ENCODE peak calls at places on chromosome 2, in five cellular contexts. One of them, this sample, is unnamed.
A peak's percentile ranks its signal among the peaks of the same experiment; 100 is the strongest.

GRCh38 chr2:168935810-168936581 is 34.9 kb downstream of the G6PC2 start:
- DNase-seq in naive thymus-derived CD4-positive, alpha-beta T cell: no peak
- DNase-seq in K562: peak; percentile 88
- DNase-seq in transverse colon: no peak
- DNase-seq in GM23338: no peak
- DNase-seq in this sample: no peak

GRCh38 chr2:145277922-145278321 is 758.0 kb upstream of the ZEB2 start:
- DNase-seq in GM23338: no peak
- DNase-seq in transverse colon: no peak
- DNase-seq in K562: no peak
- DNase-seq in naive thymus-derived CD4-positive, alpha-beta T cell: no peak
- DNase-seq in this sample: no peak

GRCh38 chr2:220670461-220670979 is 901.6 kb downstream of the EPHA4 start:
- DNase-seq in transverse colon: peak; percentile 10
- DNase-seq in K562: no peak
- DNase-seq in naive thymus-derived CD4-positive, alpha-beta T cell: no peak
- DNase-seq in GM23338: no peak
- DNase-seq in this sample: no peak

GRCh38 chr2:152376385-152376784 is 41.4 kb downstream of the FMNL2 start:
- DNase-seq in GM23338: no peak
- DNase-seq in naive thymus-derived CD4-positive, alpha-beta T cell: no peak
- DNase-seq in K562: no peak
- DNase-seq in transverse colon: no peak
- DNase-seq in this sample: no peak

GRCh38 chr2:95024960-95025405 is 525 bp upstream of the MAL start:
- DNase-seq in naive thymus-derived CD4-positive, alpha-beta T cell: no peak
- DNase-seq in K562: no peak
- DNase-seq in GM23338: peak; percentile 51
- DNase-seq in transverse colon: no peak
- DNase-seq in this sample: no peak

GRCh38 chr2:43013821-43014345 is 212.5 kb downstream of the ZFP36L2 start:
- DNase-seq in naive thymus-derived CD4-positive, alpha-beta T cell: no peak
- DNase-seq in transverse colon: peak; percentile 46
- DNase-seq in GM23338: peak; percentile 38
- DNase-seq in K562: no peak
- DNase-seq in this sample: peak; percentile 55

GRCh38 chr2:239881031-239881471 is 144.1 kb downstream of the NDUFA10 start:
- DNase-seq in transverse colon: no peak
- DNase-seq in GM23338: no peak
- DNase-seq in naive thymus-derived CD4-positive, alpha-beta T cell: no peak
- DNase-seq in K562: no peak
- DNase-seq in this sample: no peak

GRCh38 chr2:142140434-142140845 is 9.6 kb upstream of the LRP1B start:
- DNase-seq in GM23338: peak; percentile 72
- DNase-seq in transverse colon: no peak
- DNase-seq in K562: no peak
- DNase-seq in naive thymus-derived CD4-positive, alpha-beta T cell: no peak
- DNase-seq in this sample: peak; percentile 2

GRCh38 chr2:234863043-234863934 is 88.5 kb upstream of the SH3BP4 start:
- DNase-seq in naive thymus-derived CD4-positive, alpha-beta T cell: no peak
- DNase-seq in K562: no peak
- DNase-seq in transverse colon: peak; percentile 19
- DNase-seq in GM23338: peak; percentile 9
- DNase-seq in this sample: no peak

GRCh38 chr2:181778621-181779195 is 98.4 kb upstream of the NEUROD1 start:
- DNase-seq in GM23338: no peak
- DNase-seq in transverse colon: no peak
- DNase-seq in naive thymus-derived CD4-positive, alpha-beta T cell: no peak
- DNase-seq in K562: no peak
- DNase-seq in this sample: no peak

GRCh38 chr2:221289389-221289788 is 282.7 kb downstream of the EPHA4 start:
- DNase-seq in transverse colon: no peak
- DNase-seq in K562: no peak
- DNase-seq in naive thymus-derived CD4-positive, alpha-beta T cell: no peak
- DNase-seq in GM23338: no peak
- DNase-seq in this sample: no peak

GRCh38 chr2:29033172-29033571 is 41.2 kb downstream of the PCARE start:
- DNase-seq in K562: no peak
- DNase-seq in naive thymus-derived CD4-positive, alpha-beta T cell: no peak
- DNase-seq in transverse colon: no peak
- DNase-seq in GM23338: peak; percentile 52
- DNase-seq in this sample: peak; percentile 77

GRCh38 chr2:96928277-96928781 is 58.1 kb downstream of the FAM178B start:
- DNase-seq in K562: no peak
- DNase-seq in GM23338: no peak
- DNase-seq in transverse colon: no peak
- DNase-seq in naive thymus-derived CD4-positive, alpha-beta T cell: no peak
- DNase-seq in this sample: no peak

GRCh38 chr2:64595397-64596160 is 58.1 kb downstream of the SERTAD2 start:
- DNase-seq in naive thymus-derived CD4-positive, alpha-beta T cell: no peak
- DNase-seq in transverse colon: peak; percentile 34
- DNase-seq in GM23338: peak; percentile 65
- DNase-seq in K562: peak; percentile 32
- DNase-seq in this sample: no peak

GRCh38 chr2:216632952-216633615 is at the start of gene IGFBP2:
- DNase-seq in transverse colon: peak; percentile 52
- DNase-seq in naive thymus-derived CD4-positive, alpha-beta T cell: no peak
- DNase-seq in GM23338: peak; percentile 95
- DNase-seq in K562: no peak
- DNase-seq in this sample: no peak

GRCh38 chr2:238425979-238426567 is 654 bp upstream of the ASB1 start:
- DNase-seq in naive thymus-derived CD4-positive, alpha-beta T cell: no peak
- DNase-seq in transverse colon: no peak
- DNase-seq in K562: peak; percentile 72
- DNase-seq in GM23338: peak; percentile 55
- DNase-seq in this sample: no peak

GRCh38 chr2:215530191-215530968 is 94.5 kb upstream of the FN1 start:
- DNase-seq in transverse colon: no peak
- DNase-seq in naive thymus-derived CD4-positive, alpha-beta T cell: no peak
- DNase-seq in GM23338: no peak
- DNase-seq in K562: no peak
- DNase-seq in this sample: no peak

GRCh38 chr2:240965296-240965904 is 33.0 kb upstream of the SNED1 start:
- DNase-seq in K562: no peak
- DNase-seq in naive thymus-derived CD4-positive, alpha-beta T cell: peak; percentile 3
- DNase-seq in GM23338: no peak
- DNase-seq in transverse colon: peak; percentile 25
- DNase-seq in this sample: no peak

GRCh38 chr2:207253946-207254345 is 88.2 kb upstream of the KLF7 start:
- DNase-seq in GM23338: no peak
- DNase-seq in transverse colon: no peak
- DNase-seq in K562: no peak
- DNase-seq in naive thymus-derived CD4-positive, alpha-beta T cell: no peak
- DNase-seq in this sample: no peak

GRCh38 chr2:235206399-235206798 is 254.6 kb downstream of the SH3BP4 start:
- DNase-seq in naive thymus-derived CD4-positive, alpha-beta T cell: no peak
- DNase-seq in transverse colon: no peak
- DNase-seq in GM23338: no peak
- DNase-seq in K562: no peak
- DNase-seq in this sample: no peak

GRCh38 chr2:157291018-157291417 is 33.5 kb downstream of the GALNT5 start:
- DNase-seq in GM23338: no peak
- DNase-seq in transverse colon: no peak
- DNase-seq in K562: no peak
- DNase-seq in naive thymus-derived CD4-positive, alpha-beta T cell: no peak
- DNase-seq in this sample: no peak

GRCh38 chr2:17593841-17594482 is 53.5 kb downstream of the VSNL1 start:
- DNase-seq in GM23338: no peak
- DNase-seq in naive thymus-derived CD4-positive, alpha-beta T cell: no peak
- DNase-seq in K562: peak; percentile 66
- DNase-seq in transverse colon: no peak
- DNase-seq in this sample: no peak

GRCh38 chr2:221596192-221596591 is 24.1 kb upstream of the EPHA4 start:
- DNase-seq in K562: no peak
- DNase-seq in naive thymus-derived CD4-positive, alpha-beta T cell: no peak
- DNase-seq in transverse colon: no peak
- DNase-seq in GM23338: no peak
- DNase-seq in this sample: no peak

GRCh38 chr2:127632592-127633489 is 13.1 kb upstream of the GPR17 start:
- DNase-seq in transverse colon: no peak
- DNase-seq in K562: no peak
- DNase-seq in GM23338: no peak
- DNase-seq in naive thymus-derived CD4-positive, alpha-beta T cell: no peak
- DNase-seq in this sample: no peak

GRCh38 chr2:127631997-127632581 is 13.9 kb upstream of the GPR17 start:
- DNase-seq in K562: no peak
- DNase-seq in GM23338: no peak
- DNase-seq in naive thymus-derived CD4-positive, alpha-beta T cell: no peak
- DNase-seq in transverse colon: no peak
- DNase-seq in this sample: no peak

GRCh38 chr2:127629637-127630036 is 16.3 kb upstream of the GPR17 start:
- DNase-seq in K562: no peak
- DNase-seq in GM23338: no peak
- DNase-seq in naive thymus-derived CD4-positive, alpha-beta T cell: no peak
- DNase-seq in transverse colon: no peak
- DNase-seq in this sample: no peak

GRCh38 chr2:127630409-127631183 is 15.4 kb upstream of the GPR17 start:
- DNase-seq in naive thymus-derived CD4-positive, alpha-beta T cell: no peak
- DNase-seq in GM23338: no peak
- DNase-seq in transverse colon: no peak
- DNase-seq in K562: no peak
- DNase-seq in this sample: no peak

DNA sequence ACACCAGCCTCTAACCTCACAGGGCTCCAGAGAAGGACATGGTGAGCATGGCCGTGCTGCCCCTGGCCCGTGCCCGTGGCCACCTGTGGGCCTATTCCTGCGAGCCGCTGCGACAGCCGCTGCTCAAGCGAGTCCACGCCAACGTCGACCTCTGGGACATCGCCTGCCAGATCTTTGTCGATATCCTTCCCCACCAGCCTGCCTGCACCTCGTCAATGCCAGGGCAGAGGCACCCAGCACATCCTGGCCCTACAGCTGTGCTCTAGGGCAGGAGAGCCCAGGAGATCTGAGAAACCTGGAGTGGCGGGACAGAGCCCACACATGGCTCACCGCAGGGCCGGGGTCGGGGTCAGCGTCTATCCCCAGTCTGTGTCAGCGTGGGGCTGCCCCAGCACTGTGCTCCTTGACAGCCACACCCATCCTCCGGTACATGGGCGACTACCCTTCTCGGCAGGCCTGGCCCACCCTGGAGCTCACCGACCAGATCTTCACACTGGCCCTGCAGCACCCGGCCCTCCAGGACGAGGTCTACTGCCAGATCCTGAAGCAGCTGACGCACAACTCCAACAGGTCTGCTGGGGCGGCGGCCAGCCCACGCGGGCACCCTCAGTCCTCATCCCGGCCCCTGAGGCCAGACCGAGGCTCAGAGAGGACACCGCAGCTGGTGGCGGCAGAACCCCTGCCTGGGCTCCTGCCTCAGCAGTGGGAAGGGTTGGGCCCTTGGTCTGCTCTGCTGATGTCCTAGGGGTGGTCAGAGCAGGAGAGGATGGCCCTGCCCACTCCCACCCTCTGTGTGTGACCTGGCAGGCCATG is 14.6 kb upstream of the GPR17 start:
- DNase-seq in K562: no peak
- DNase-seq in naive thymus-derived CD4-positive, alpha-beta T cell: no peak
- DNase-seq in GM23338: no peak
- DNase-seq in transverse colon: no peak
- DNase-seq in this sample: no peak
- H3K4me1 ChIP-seq in K562: peaks cover 56% of the 10 kb centered on the region
- H3K4me1 ChIP-seq in naive thymus-derived CD4-positive, alpha-beta T cell: no peaks in the 10 kb centered on the region
- H3K4me1 ChIP-seq in GM23338: no peaks in the 10 kb centered on the region
- H3K4me1 ChIP-seq in transverse colon: peaks cover 18% of the 10 kb centered on the region
- H3K4me1 ChIP-seq in this sample: peaks cover 8% of the 10 kb centered on the region

DNA sequence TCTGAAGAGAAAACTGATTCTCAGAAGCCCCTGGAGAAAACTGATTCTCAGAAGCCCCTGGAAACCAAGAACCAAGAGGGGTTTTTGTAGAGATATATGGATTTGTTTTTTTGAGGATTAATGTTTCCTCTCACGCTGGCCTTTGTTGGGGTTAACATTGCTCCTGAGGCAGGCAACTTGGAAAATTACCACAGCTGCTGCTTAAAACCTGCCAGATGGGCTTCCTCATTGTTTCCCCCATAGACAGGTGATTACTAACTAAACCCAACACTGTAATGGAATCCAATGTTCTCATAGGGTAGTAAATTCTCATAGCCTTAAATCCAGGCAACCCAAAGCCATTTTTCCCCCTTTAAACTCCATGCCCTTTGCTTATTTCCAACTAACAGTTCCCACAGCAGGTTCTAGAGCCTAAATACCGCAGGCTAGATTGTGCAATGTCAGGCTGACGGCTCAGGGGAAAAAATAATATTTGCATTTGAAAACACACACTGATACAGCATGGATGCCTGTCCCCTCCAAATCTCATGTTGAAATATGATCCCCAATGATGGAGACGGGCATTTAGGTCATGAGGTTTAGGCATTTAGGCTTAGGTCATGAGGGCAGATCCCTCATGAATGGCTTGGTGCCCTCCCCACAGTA is 272.3 kb upstream of the PKDCC start:
- DNase-seq in K562: no peak
- DNase-seq in GM23338: no peak
- DNase-seq in naive thymus-derived CD4-positive, alpha-beta T cell: no peak
- DNase-seq in transverse colon: no peak
- DNase-seq in this sample: no peak
- H3K4me1 ChIP-seq in K562: no peaks in the 10 kb centered on the region
- H3K4me1 ChIP-seq in GM23338: peaks cover 27% of the 10 kb centered on the region
- H3K4me1 ChIP-seq in naive thymus-derived CD4-positive, alpha-beta T cell: no peaks in the 10 kb centered on the region
- H3K4me1 ChIP-seq in transverse colon: no peaks in the 10 kb centered on the region
- H3K4me1 ChIP-seq in this sample: no peaks in the 10 kb centered on the region

GRCh38 chr2:23509593-23510295 is 124.8 kb downstream of the KLHL29 start:
- DNase-seq in transverse colon: no peak
- DNase-seq in naive thymus-derived CD4-positive, alpha-beta T cell: no peak
- DNase-seq in K562: no peak
- DNase-seq in GM23338: no peak
- DNase-seq in this sample: no peak
- H3K4me1 ChIP-seq in transverse colon: peaks cover 28% of the 10 kb centered on the region
- H3K4me1 ChIP-seq in naive thymus-derived CD4-positive, alpha-beta T cell: no peaks in the 10 kb centered on the region
- H3K4me1 ChIP-seq in K562: no peaks in the 10 kb centered on the region
- H3K4me1 ChIP-seq in GM23338: no peaks in the 10 kb centered on the region
- H3K4me1 ChIP-seq in this sample: no peaks in the 10 kb centered on the region

GRCh38 chr2:120611961-120612360 is 123.7 kb upstream of the GLI2 start:
- DNase-seq in naive thymus-derived CD4-positive, alpha-beta T cell: no peak
- DNase-seq in K562: no peak
- DNase-seq in transverse colon: no peak
- DNase-seq in GM23338: no peak
- DNase-seq in this sample: no peak

GRCh38 chr2:120613742-120614481 is 121.8 kb upstream of the GLI2 start:
- DNase-seq in naive thymus-derived CD4-positive, alpha-beta T cell: no peak
- DNase-seq in GM23338: no peak
- DNase-seq in transverse colon: no peak
- DNase-seq in K562: no peak
- DNase-seq in this sample: no peak

GRCh38 chr2:120612931-120613330 is 122.7 kb upstream of the GLI2 start:
- DNase-seq in naive thymus-derived CD4-positive, alpha-beta T cell: no peak
- DNase-seq in GM23338: no peak
- DNase-seq in transverse colon: no peak
- DNase-seq in K562: no peak
- DNase-seq in this sample: no peak

GRCh38 chr2:120611016-120611415 is 124.7 kb upstream of the GLI2 start:
- DNase-seq in naive thymus-derived CD4-positive, alpha-beta T cell: no peak
- DNase-seq in transverse colon: no peak
- DNase-seq in K562: no peak
- DNase-seq in GM23338: no peak
- DNase-seq in this sample: no peak

GRCh38 chr2:120612471-120612870 is 123.2 kb upstream of the GLI2 start:
- DNase-seq in K562: no peak
- DNase-seq in naive thymus-derived CD4-positive, alpha-beta T cell: no peak
- DNase-seq in transverse colon: no peak
- DNase-seq in GM23338: no peak
- DNase-seq in this sample: no peak
- H3K4me1 ChIP-seq in K562: no peaks in the 10 kb centered on the region
- H3K4me1 ChIP-seq in naive thymus-derived CD4-positive, alpha-beta T cell: no peaks in the 10 kb centered on the region
- H3K4me1 ChIP-seq in transverse colon: peaks cover 9% of the 10 kb centered on the region
- H3K4me1 ChIP-seq in GM23338: peaks cover 5% of the 10 kb centered on the region
- H3K4me1 ChIP-seq in this sample: peaks cover 6% of the 10 kb centered on the region

GRCh38 chr2:178947006-178947405 is 102.9 kb downstream of the CCDC141 start:
- DNase-seq in transverse colon: no peak
- DNase-seq in K562: no peak
- DNase-seq in naive thymus-derived CD4-positive, alpha-beta T cell: no peak
- DNase-seq in GM23338: no peak
- DNase-seq in this sample: no peak
- H3K4me1 ChIP-seq in transverse colon: no peaks in the 10 kb centered on the region
- H3K4me1 ChIP-seq in K562: no peaks in the 10 kb centered on the region
- H3K4me1 ChIP-seq in naive thymus-derived CD4-positive, alpha-beta T cell: no peaks in the 10 kb centered on the region
- H3K4me1 ChIP-seq in GM23338: no peaks in the 10 kb centered on the region
- H3K4me1 ChIP-seq in this sample: no peaks in the 10 kb centered on the region

This sample was measured in NT2/D1.